ENCODE peak calls at places on chromosomes 11 and 22, in ten cellular contexts. G, N, P, R, M, C, H, K, V and X are unnamed samples.

GRCh38 chr11:30992513-30992849 is 377.1 kb downstream of the DCDC1 start:
- DNase-seq in H (no peak), M (no peak), K (no peak), P (no peak), G (no peak), C (no peak), R (no peak), V (no peak), N (peak), X (no peak)

GRCh38 chr11:106585061-106585460 is 433.2 kb downstream of the GUCY1A2 start:
- DNase-seq in C (no peak), G (peak), P (no peak), V (no peak), H (peak), K (no peak), M (no peak), R (no peak), N (no peak), X (peak)

GRCh38 chr11:58024601-58025091 is 965 bp downstream of the OR9Q1 start:
- DNase-seq in K (peak), P (peak), H (no peak), V (peak), N (no peak), C (peak), R (peak), G (peak), M (no peak), X (peak)

GRCh38 chr22:47337161-47337621 is 574.7 kb downstream of the TBC1D22A start:
- DNase-seq in V (no peak), R (no peak), K (no peak), P (no peak), C (no peak), M (peak), H (peak), G (peak), N (no peak), X (peak)

GRCh38 chr11:34449013-34449412 is 10.3 kb downstream of the CAT start:
- DNase-seq in P (no peak), R (no peak), V (no peak), C (no peak), M (no peak), N (peak), H (no peak), G (no peak), K (no peak), X (no peak)

GRCh38 chr11:111811445-111811844 is 45.3 kb upstream of the PPP2R1B start:
- DNase-seq in H (no peak), C (no peak), V (no peak), K (no peak), R (no peak), N (no peak), P (no peak), M (no peak), G (no peak), X (no peak)

GRCh38 chr11:68322031-68322388 is 9.6 kb downstream of the LRP5 start:
- DNase-seq in V (no peak), H (no peak), G (no peak), K (no peak), M (no peak), N (no peak), P (no peak), R (no peak), C (no peak), X (no peak)

GRCh38 chr22:29992341-29993275 is 87.7 kb upstream of the HORMAD2 start:
- DNase-seq in M (no peak), G (no peak), H (no peak), N (no peak), V (no peak), C (no peak), P (no peak), R (no peak), K (no peak), X (peak)

GRCh38 chr11:44595006-44595405 is 29.5 kb downstream of the CD82 start:
- DNase-seq in H (no peak), P (no peak), K (no peak), N (no peak), G (no peak), C (no peak), V (no peak), M (no peak), R (no peak), X (no peak)

GRCh38 chr11:7969756-7970646 is 4.8 kb upstream of the NLRP10 start:
- DNase-seq in R (no peak), H (no peak), P (no peak), V (no peak), K (no peak), G (no peak), C (no peak), M (no peak), N (no peak), X (no peak)

GRCh38 chr11:130861902-130862552 is 54.3 kb downstream of the SNX19 start:
- DNase-seq in R (peak), N (peak), P (peak), M (peak), H (peak), V (peak), G (peak), K (peak), C (peak), X (peak)

GRCh38 chr11:34259087-34259486 is 98.7 kb downstream of the ABTB2 start:
- DNase-seq in K (no peak), V (no peak), N (no peak), C (no peak), M (no peak), G (no peak), H (no peak), R (no peak), P (no peak), X (no peak)

GRCh38 chr11:64851831-64852337 is 7.4 kb upstream of the CDC42BPG start:
- DNase-seq in R (no peak), P (no peak), C (no peak), N (peak), M (no peak), H (no peak), G (no peak), V (no peak), K (no peak), X (no peak)

GRCh38 chr11:63671322-63672155 is at the start of gene ATL3:
- DNase-seq in R (peak), N (peak), C (peak), V (peak), H (peak), G (peak), M (peak), P (peak), K (peak), X (peak)
- TF ChIP-seq CTCF in R (no peak), N (no peak), C (no peak), V (no peak), H (no peak), G (no peak), M (peak), P (peak), K (peak), X (no peak)

GRCh38 chr11:19864141-19865120 is 151.8 kb downstream of the NAV2 start:
- DNase-seq in M (no peak), H (no peak), P (no peak), N (no peak), K (no peak), V (no peak), R (no peak), C (no peak), G (peak), X (no peak)
- H3K4me3 ChIP-seq in M (no peak), H (no peak), P (no peak), N (no peak), K (no peak), V (no peak), R (no peak), C (no peak), G (no peak), X (no peak)

GRCh38 chr11:134725939-134726639 is 314.0 kb upstream of the B3GAT1 start:
- DNase-seq in N (no peak), C (no peak), G (no peak), R (no peak), V (no peak), M (no peak), H (no peak), P (no peak), K (no peak), X (no peak)
- TF ChIP-seq CTCF in N (peak), C (no peak), G (no peak), R (no peak), V (no peak), M (no peak), H (no peak), P (no peak), K (peak), X (no peak)

GRCh38 chr11:102911758-102912481 is 37.1 kb upstream of the MMP12 start:
- DNase-seq in V (peak), K (no peak), H (no peak), C (no peak), M (no peak), N (no peak), R (no peak), P (no peak), G (no peak), X (peak)
- H3K4me3 ChIP-seq in V (no peak), K (no peak), H (no peak), C (no peak), M (no peak), N (no peak), R (no peak), P (no peak), G (no peak), X (no peak)

DNA sequence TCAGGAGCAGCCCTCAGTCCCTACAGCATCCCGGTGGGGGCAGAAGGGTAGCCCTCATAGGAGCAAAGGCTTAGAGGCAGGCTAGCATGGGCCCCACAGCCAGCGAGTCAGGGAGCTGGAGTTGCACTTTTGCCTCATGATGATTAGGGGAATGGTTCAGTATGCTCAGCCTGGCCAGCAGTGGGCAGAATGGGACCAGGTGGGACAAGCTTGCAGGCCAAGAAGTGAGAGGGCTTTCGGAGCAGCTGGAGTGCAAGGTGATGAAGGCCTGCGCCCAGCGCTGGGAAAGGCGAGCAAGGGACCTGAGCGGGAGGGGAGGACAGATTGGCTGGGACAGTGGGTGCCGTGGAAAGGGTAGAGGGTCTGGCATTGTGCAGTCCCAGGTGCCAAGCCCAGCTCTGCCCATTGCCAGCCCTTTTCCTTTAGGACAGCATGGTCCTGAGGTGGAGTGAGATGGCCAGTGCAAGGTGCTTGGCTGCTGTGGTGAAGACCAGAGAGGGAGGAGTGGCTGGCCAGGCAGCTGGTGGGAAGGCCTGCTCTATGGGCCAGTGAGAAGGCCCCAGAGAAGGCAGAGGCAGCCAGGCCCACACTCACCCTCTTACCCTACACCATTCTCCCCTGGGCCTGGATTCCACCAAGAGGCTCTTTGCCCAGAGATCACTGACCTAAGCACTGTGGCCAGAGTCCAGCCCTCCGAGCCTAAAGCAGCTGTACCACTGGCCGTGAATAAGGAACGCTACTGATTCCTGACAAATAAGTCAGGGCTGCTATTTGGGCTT is 47.9 kb upstream of the SUSD2 start:
- DNase-seq in P (peak), M (no peak), K (peak), V (no peak), C (no peak), R (no peak), H (no peak), N (no peak), G (peak), X (no peak)
- TF ChIP-seq CTCF in P (peak), M (no peak), K (peak), V (no peak), C (peak), R (peak), H (peak), N (peak), G (peak), X (peak)

GRCh38 chr11:79437981-79438630 is 2.7 kb downstream of the TENM4 start:
- DNase-seq in P (peak), M (peak), G (no peak), N (no peak), V (no peak), K (no peak), R (peak), H (no peak), C (no peak), X (peak)

GRCh38 chr11:79439893-79440450 is 858 bp downstream of the TENM4 start:
- DNase-seq in K (peak), V (no peak), N (no peak), C (no peak), P (peak), G (no peak), H (no peak), R (peak), M (peak), X (no peak)

GRCh38 chr11:79439430-79439892 is 1.4 kb downstream of the TENM4 start:
- DNase-seq in V (no peak), M (peak), N (no peak), G (no peak), C (no peak), H (no peak), R (no peak), P (no peak), K (no peak), X (peak)

GRCh38 chr11:79437274-79437980 is 3.4 kb downstream of the TENM4 start:
- DNase-seq in K (peak), M (peak), P (peak), R (peak), V (no peak), N (no peak), H (no peak), C (peak), G (no peak), X (peak)

GRCh38 chr11:79438631-79439429 is 2.0 kb downstream of the TENM4 start:
- DNase-seq in G (no peak), C (no peak), R (peak), M (peak), V (no peak), K (peak), N (no peak), H (no peak), P (peak), X (peak)
- H3K4me3 ChIP-seq in G (peak), C (no peak), R (peak), M (peak), V (peak), K (peak), N (no peak), H (peak), P (peak), X (peak)